ENCODE peak calls at places on chromosomes 11 and 22, in nine cellular contexts. B is HFFc6, N is GM13977, Y is body of pancreas, K is fibroblast of mammary gland, O is GM13976, T is thoracic aorta, Q is BJ, F is cardiac muscle cell. G is an unnamed sample.

GRCh38 chr11:75762885-75763284 is 5.7 kb upstream of the DGAT2 start:
- DNase-seq in Y (no peak), N (no peak), F (peak), Q (no peak), T (no peak), K (peak), B (no peak), O (no peak), G (no peak)

GRCh38 chr11:105368711-105369110 is 229.1 kb upstream of the CARD18 start:
- DNase-seq in Y (no peak), Q (peak), B (no peak), F (peak), T (no peak), O (no peak), N (no peak), K (no peak), G (no peak)

GRCh38 chr22:28024422-28024888 is 105.4 kb upstream of the PITPNB start:
- DNase-seq in N (no peak), T (no peak), F (no peak), K (no peak), Q (no peak), O (no peak), Y (no peak), B (no peak), G (no peak)

GRCh38 chr11:118615996-118616395 is 8.6 kb downstream of the PHLDB1 start:
- DNase-seq in Y (peak), N (no peak), O (no peak), F (no peak), T (no peak), K (no peak), B (no peak), Q (no peak), G (no peak)

GRCh38 chr22:40452730-40453487 is 82.5 kb downstream of the SGSM3 start:
- DNase-seq in K (no peak), O (no peak), N (no peak), B (no peak), Q (no peak), T (no peak), Y (no peak), F (peak), G (no peak)

GRCh38 chr11:12085371-12086251 is 24.8 kb upstream of the MICAL2 start:
- DNase-seq in K (peak), Q (no peak), Y (no peak), B (peak), O (no peak), T (no peak), F (no peak), N (no peak), G (no peak)

GRCh38 chr11:95922099-95922498 is 1.8 kb downstream of the MTMR2 start:
- DNase-seq in F (peak), T (no peak), K (peak), Q (no peak), O (no peak), N (no peak), Y (no peak), B (no peak), G (no peak)

GRCh38 chr22:49235463-49236300 is 592.0 kb downstream of the BRD1 start:
- DNase-seq in Q (no peak), O (no peak), B (no peak), F (no peak), Y (no peak), N (no peak), K (no peak), T (no peak), G (no peak)

GRCh38 chr11:45150301-45150700 is 3.9 kb downstream of the PRDM11 start:
- DNase-seq in T (no peak), O (no peak), N (no peak), B (no peak), Q (no peak), F (no peak), Y (no peak), K (no peak), G (no peak)

GRCh38 chr11:12122083-12122482 is 11.7 kb downstream of the MICAL2 start:
- DNase-seq in B (no peak), Q (no peak), K (no peak), T (no peak), O (no peak), N (no peak), F (no peak), Y (peak), G (no peak)

GRCh38 chr11:76719686-76720085 is 49.1 kb upstream of the LRRC32 start:
- DNase-seq in K (no peak), B (no peak), O (no peak), N (no peak), F (no peak), Q (no peak), T (no peak), Y (no peak), G (no peak)

GRCh38 chr11:11978792-11979486 is 29.5 kb downstream of the DKK3 start:
- DNase-seq in T (no peak), N (no peak), Y (peak), Q (no peak), O (no peak), K (peak), F (peak), B (peak), G (no peak)

GRCh38 chr22:19708323-19709011 is 5.8 kb upstream of the SEPTIN5 start:
- DNase-seq in K (no peak), T (no peak), O (peak), B (no peak), Q (no peak), Y (no peak), N (no peak), F (no peak), G (no peak)

GRCh38 chr11:64762277-64762915 is 2.6 kb upstream of the PYGM start:
- DNase-seq in T (no peak), K (no peak), N (peak), Y (no peak), B (no peak), Q (no peak), F (no peak), O (peak), G (no peak)

GRCh38 chr11:75384438-75385080 is 14.8 kb upstream of the RPS3 start:
- DNase-seq in N (peak), F (peak), Q (no peak), B (peak), O (peak), K (peak), Y (peak), T (no peak), G (no peak)

GRCh38 chr11:108115495-108116140 is 5.7 kb upstream of the ACAT1 start:
- DNase-seq in F (peak), T (peak), B (peak), Q (peak), N (no peak), O (no peak), K (peak), Y (peak), G (no peak)

GRCh38 chr11:111444040-111444439 is 65.0 kb upstream of the POU2AF1 start:
- DNase-seq in O (no peak), T (no peak), B (no peak), F (no peak), K (no peak), Q (no peak), N (no peak), Y (no peak), G (no peak)

GRCh38 chr11:130576146-130576545 is 127.7 kb downstream of the ADAMTS15 start:
- DNase-seq in K (no peak), O (no peak), N (no peak), Q (no peak), T (no peak), Y (no peak), F (no peak), B (no peak), G (no peak)

GRCh38 chr11:115939726-115940421 is 435.7 kb upstream of the CADM1 start:
- DNase-seq in F (no peak), T (no peak), Y (no peak), B (no peak), K (no peak), Q (no peak), O (no peak), N (no peak), G (no peak)

GRCh38 chr11:773425-773824 is 3.9 kb downstream of the GATD1 start:
- DNase-seq in B (no peak), Y (no peak), O (no peak), K (no peak), T (no peak), Q (no peak), N (no peak), F (no peak), G (no peak)

GRCh38 chr11:13448876-13449275 is 14.1 kb downstream of the BTBD10 start:
- DNase-seq in T (no peak), O (no peak), F (peak), N (no peak), B (no peak), Y (no peak), K (peak), Q (no peak), G (no peak)

GRCh38 chr11:1453611-1454386 is 32.8 kb downstream of the MOB2 start:
- DNase-seq in K (no peak), O (peak), T (no peak), Y (peak), N (peak), F (no peak), B (no peak), Q (no peak), G (no peak)

GRCh38 chr11:120302001-120302805 is 22.9 kb upstream of the TLCD5 start:
- DNase-seq in N (no peak), F (no peak), T (no peak), O (no peak), B (no peak), K (no peak), Y (peak), Q (no peak), G (no peak)

GRCh38 chr11:79564288-79564925 is 123.6 kb upstream of the TENM4 start:
- DNase-seq in N (no peak), T (no peak), B (no peak), Q (no peak), K (no peak), O (no peak), F (no peak), Y (no peak), G (no peak)

GRCh38 chr11:6667733-6668374 is 12.2 kb upstream of the DCHS1 start:
- DNase-seq in B (peak), Y (no peak), N (no peak), Q (no peak), T (no peak), K (peak), O (no peak), F (peak), G (no peak)

GRCh38 chr22:28950567-28951411 is 67.4 kb downstream of the ZNRF3 start:
- DNase-seq in K (no peak), N (no peak), T (no peak), F (no peak), Q (no peak), B (no peak), O (no peak), Y (no peak), G (no peak)

GRCh38 chr11:128318856-128319474 is 268.4 kb downstream of the ETS1 start:
- DNase-seq in T (no peak), K (no peak), Q (no peak), O (peak), Y (no peak), F (no peak), N (peak), B (no peak), G (peak)

GRCh38 chr22:39932918-39933649 is 27.1 kb upstream of the TMA7B start:
- DNase-seq in N (peak), Y (peak), K (peak), T (no peak), Q (no peak), B (peak), O (peak), F (peak), G (no peak)

DNA sequence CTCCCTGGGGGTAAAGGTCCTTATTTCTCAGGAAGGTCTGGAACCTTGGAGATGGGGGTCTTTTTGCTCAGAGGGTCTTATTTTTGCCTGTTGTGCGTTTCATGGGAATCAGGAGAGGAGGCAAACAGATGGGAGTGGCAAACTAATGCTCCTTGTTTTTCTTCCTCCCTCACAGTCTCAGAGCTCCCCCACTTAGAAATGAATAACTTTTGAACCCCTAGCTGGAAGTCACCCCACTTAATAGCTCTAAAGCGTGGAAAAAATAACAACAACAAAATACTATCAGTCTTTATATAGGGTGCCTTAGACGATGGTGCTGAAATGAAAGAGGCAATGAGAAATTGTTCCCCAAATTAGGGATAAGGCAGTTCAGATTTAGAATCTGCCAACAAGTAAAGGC is 76.8 kb upstream of the BDNF start:
- DNase-seq in Q (no peak), T (no peak), F (no peak), O (no peak), Y (no peak), B (no peak), K (no peak), N (no peak), G (no peak)
- TF ChIP-seq CTCF in Q (no peak), T (no peak), F (no peak), O (no peak), Y (no peak), B (no peak), K (no peak), N (no peak), G (no peak)

GRCh38 chr11:7690648-7691047 is 15.6 kb downstream of the OVCH2 start:
- DNase-seq in F (peak), N (no peak), T (no peak), Y (no peak), Q (no peak), B (no peak), K (peak), O (no peak), G (no peak)
- TF ChIP-seq CTCF in F (no peak), N (no peak), T (no peak), Y (no peak), Q (no peak), B (no peak), K (peak), O (no peak), G (no peak)

DNA sequence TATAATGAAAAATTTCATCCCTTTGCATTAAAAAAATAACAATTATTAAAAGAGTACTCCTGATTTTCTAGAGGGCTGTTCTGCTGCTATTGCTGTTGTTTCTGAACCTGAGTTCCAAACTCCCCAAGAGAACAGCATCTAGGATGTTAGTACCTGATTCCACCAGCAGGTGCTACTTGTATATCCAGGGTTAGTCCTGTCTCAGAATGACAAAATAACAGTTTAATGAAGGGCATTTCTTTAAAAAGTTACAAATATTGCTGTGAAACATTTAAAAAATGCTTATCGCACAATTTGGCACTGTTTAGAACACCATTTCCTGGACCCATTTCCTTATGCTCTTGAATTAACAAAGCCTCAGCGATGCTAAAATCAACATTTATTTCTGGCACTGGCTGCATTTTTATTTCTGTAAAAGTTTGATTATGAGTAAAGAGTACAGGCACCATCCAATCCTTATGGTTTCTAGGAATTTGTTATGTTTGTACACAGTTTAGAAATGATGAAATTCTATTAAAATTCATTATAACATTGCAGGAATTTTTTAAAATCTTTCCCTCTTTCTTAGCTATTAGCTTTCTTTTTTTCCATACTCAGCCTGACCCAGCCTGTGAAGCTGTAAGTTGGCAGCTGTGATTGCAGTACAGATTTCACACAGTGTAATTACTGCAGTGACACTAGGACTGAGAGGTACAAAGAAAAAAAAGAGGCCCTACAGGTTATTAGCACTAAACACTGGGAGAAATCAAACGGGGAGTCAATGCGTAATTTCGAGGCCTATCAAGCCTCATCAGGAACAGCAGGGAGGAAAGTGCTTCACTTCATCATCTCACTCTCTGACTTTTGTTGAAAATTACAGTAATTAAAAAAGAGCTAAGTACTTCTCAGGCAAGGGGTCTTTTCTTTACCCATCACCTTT is 208.8 kb downstream of the DCDC1 start:
- DNase-seq in Y (no peak), B (no peak), O (no peak), T (no peak), F (no peak), Q (no peak), N (no peak), K (peak), G (no peak)
- TF ChIP-seq CTCF in Y (peak), B (peak), O (no peak), T (peak), F (peak), Q (no peak), N (peak), K (peak), G (peak)

GRCh38 chr11:117462183-117462574 is 134.5 kb downstream of the CEP164 start:
- DNase-seq in N (no peak), Q (no peak), B (no peak), F (no peak), T (no peak), O (no peak), K (no peak), Y (no peak), G (no peak)

GRCh38 chr11:117459121-117459978 is 131.7 kb downstream of the CEP164 start:
- DNase-seq in K (no peak), B (no peak), O (no peak), N (no peak), T (no peak), Q (no peak), F (no peak), Y (no peak), G (no peak)

GRCh38 chr11:117462848-117463247 is 135.2 kb downstream of the CEP164 start:
- DNase-seq in T (no peak), N (no peak), K (no peak), F (no peak), Q (no peak), B (no peak), Y (no peak), O (no peak), G (no peak)

GRCh38 chr11:117459979-117460300 is 132.3 kb downstream of the CEP164 start:
- DNase-seq in Y (no peak), B (no peak), F (no peak), Q (no peak), N (no peak), K (no peak), O (no peak), T (no peak), G (no peak)

GRCh38 chr11:117461396-117462182 is 133.9 kb downstream of the CEP164 start:
- DNase-seq in N (no peak), F (no peak), O (no peak), Y (no peak), T (no peak), Q (no peak), K (no peak), B (no peak), G (no peak)
- TF ChIP-seq CTCF in N (no peak), F (no peak), O (no peak), Y (no peak), T (no peak), Q (no peak), K (no peak), B (no peak), G (no peak)

DNA sequence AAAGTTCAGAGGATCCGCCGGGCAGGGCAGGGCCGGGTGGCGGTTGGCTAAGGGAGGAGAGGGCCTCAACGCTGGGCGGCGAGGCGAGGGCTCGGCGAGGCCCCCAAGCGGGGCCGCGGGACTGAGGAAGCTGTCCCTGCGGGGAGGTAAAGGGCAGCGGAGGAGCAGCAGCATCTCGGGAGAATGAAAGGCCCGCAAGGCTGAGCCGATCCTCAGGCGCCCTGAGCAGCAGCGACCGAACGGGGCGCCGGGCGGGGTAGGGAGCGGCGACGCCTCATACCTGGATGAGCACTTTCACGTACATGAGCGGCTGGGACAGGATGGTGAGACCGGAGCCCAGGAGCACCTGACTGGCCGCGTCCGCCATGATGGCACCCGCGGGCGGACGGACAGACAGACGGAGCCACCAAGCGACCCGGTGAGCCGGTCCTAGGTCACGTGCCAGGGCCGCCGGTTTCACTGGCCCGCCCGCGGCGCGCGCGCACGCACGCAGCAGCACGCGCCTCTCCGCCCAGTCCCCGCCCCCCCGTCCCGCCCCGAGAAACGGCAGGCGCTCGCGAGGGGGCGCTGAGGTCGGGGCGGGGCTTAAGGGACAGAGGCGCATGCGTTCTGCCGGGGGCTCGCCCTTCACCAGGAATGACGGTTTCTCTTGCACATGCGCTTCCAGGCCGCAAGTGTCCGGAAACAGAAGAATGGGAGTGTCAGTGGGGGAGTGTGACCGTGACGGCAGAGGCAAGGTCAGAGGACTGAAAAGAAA is at the start of gene MTCH2:
- DNase-seq in Y (peak), K (peak), F (peak), N (peak), T (peak), Q (peak), B (peak), O (peak), G (peak)
- TF ChIP-seq CTCF in Y (peak), K (no peak), F (peak), N (peak), T (no peak), Q (peak), B (peak), O (no peak), G (peak)

DNA sequence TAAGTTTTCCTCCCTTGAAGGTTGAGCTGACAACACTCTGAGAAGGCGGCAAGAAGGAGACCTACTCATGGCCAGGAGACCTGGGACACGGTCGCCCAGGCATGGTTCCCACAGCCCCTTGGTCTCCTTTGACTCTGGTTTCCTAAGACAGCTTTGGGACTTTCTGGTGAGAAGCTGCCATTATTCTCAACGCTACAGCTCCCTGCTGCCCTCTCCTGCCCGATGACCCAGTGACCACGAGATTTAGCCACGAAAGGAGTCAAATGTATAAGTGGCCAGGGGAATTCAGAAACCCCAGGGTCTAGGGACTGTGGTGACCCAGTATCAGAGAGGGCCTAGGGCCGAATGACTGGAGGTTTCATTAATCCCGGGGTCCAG is 696 bp upstream of the SDF2L1 start:
- DNase-seq in Y (peak), O (peak), T (no peak), N (peak), B (peak), Q (no peak), F (peak), K (peak), G (no peak)
- TF ChIP-seq CTCF in Y (peak), O (no peak), T (peak), N (peak), B (peak), Q (peak), F (peak), K (peak), G (peak)

GRCh38 chr11:125871391-125872137 is 15.9 kb upstream of the HYLS1 start:
- DNase-seq in N (no peak), O (no peak), T (no peak), Y (no peak), K (peak), B (peak), Q (no peak), F (peak), G (no peak)
- TF ChIP-seq CTCF in N (no peak), O (no peak), T (peak), Y (peak), K (peak), B (peak), Q (peak), F (peak), G (peak)

GRCh38 chr11:33089776-33090175 is 50.4 kb downstream of the TCP11L1 start:
- DNase-seq in T (no peak), O (no peak), Q (no peak), Y (no peak), F (peak), N (no peak), K (no peak), B (no peak), G (no peak)
- TF ChIP-seq CTCF in T (no peak), O (no peak), Q (no peak), Y (no peak), F (peak), N (no peak), K (no peak), B (no peak), G (no peak)

GRCh38 chr11:32267679-32268187 is 167.6 kb downstream of the WT1 start:
- DNase-seq in N (no peak), T (no peak), K (no peak), Y (no peak), B (no peak), O (no peak), F (peak), Q (no peak), G (no peak)
- TF ChIP-seq CTCF in N (no peak), T (no peak), K (no peak), Y (no peak), B (no peak), O (no peak), F (no peak), Q (no peak), G (no peak)

G was measured in GM12864.